ENCODE peak calls at places on chromosome 13, in ten cellular contexts. U, X, Y, N, K, Z, F, A, S and J are unnamed samples.

GRCh38 chr13:106688940-106689339 is 121.0 kb upstream of the ARGLU1 start:
- DNase-seq in U (no peak), X (no peak), Y (no peak), N (no peak), K (no peak), Z (no peak), F (no peak), A (no peak), S (no peak), J (no peak)

GRCh38 chr13:100221166-100221565 is 132.3 kb downstream of the PCCA start:
- DNase-seq in U (no peak), X (no peak), Y (no peak), N (no peak), K (no peak), Z (no peak), F (no peak), A (no peak), S (no peak), J (no peak)

GRCh38 chr13:100674363-100674847 is at the start of gene TMTC4:
- DNase-seq in U (no peak), X (no peak), Y (no peak), N (no peak), K (no peak), Z (no peak), F (no peak), A (no peak), S (no peak), J (no peak)

GRCh38 chr13:111904701-111905608 is 162.0 kb upstream of the SOX1 start:
- DNase-seq in U (no peak), X (no peak), Y (no peak), N (no peak), K (no peak), Z (no peak), F (no peak), A (no peak), S (no peak), J (no peak)

GRCh38 chr13:77112961-77113360 is 86.0 kb upstream of the FBXL3 start:
- DNase-seq in U (no peak), X (no peak), Y (no peak), N (no peak), K (no peak), Z (no peak), F (no peak), A (no peak), S (peak; percentile 22), J (no peak)

GRCh38 chr13:111469916-111470506 is 149.6 kb downstream of the TEX29 start:
- DNase-seq in U (no peak), X (no peak), Y (no peak), N (no peak), K (no peak), Z (no peak), F (no peak), A (no peak), S (no peak), J (no peak)

GRCh38 chr13:70812481-70812880 is 704.2 kb upstream of the KLHL1 start:
- DNase-seq in U (no peak), X (no peak), Y (no peak), N (no peak), K (no peak), Z (no peak), F (no peak), A (peak; percentile 90), S (no peak), J (peak; percentile 57)

GRCh38 chr13:74197686-74198085 is 63.5 kb upstream of the KLF12 start:
- DNase-seq in U (no peak), X (no peak), Y (no peak), N (no peak), K (no peak), Z (no peak), F (no peak), A (no peak), S (no peak), J (no peak)

GRCh38 chr13:110683203-110683883 is 22.6 kb downstream of the CARS2 start:
- DNase-seq in U (no peak), X (no peak), Y (no peak), N (no peak), K (no peak), Z (no peak), F (no peak), A (no peak), S (no peak), J (peak; percentile 18)

GRCh38 chr13:37700887-37701286 is 102.3 kb upstream of the POSTN start:
- DNase-seq in U (no peak), X (no peak), Y (no peak), N (no peak), K (no peak), Z (no peak), F (no peak), A (no peak), S (no peak), J (no peak)

GRCh38 chr13:31970237-31970930 is 61.2 kb upstream of the FRY start:
- DNase-seq in U (no peak), X (no peak), Y (no peak), N (no peak), K (no peak), Z (no peak), F (no peak), A (peak; percentile 74), S (peak; percentile 49), J (peak; percentile 4)

GRCh38 chr13:90068658-90069057 is 1278.8 kb upstream of the MIR17HG start:
- DNase-seq in U (no peak), X (no peak), Y (no peak), N (no peak), K (no peak), Z (no peak), F (no peak), A (no peak), S (no peak), J (no peak)

GRCh38 chr13:113083402-113084061 is 22.1 kb upstream of the F7 start:
- DNase-seq in U (peak; percentile 76), X (no peak), Y (no peak), N (no peak), K (no peak), Z (no peak), F (no peak), A (peak; percentile 12), S (no peak), J (no peak)

GRCh38 chr13:110388141-110388943 is 81.3 kb downstream of the COL4A2 start:
- DNase-seq in U (no peak), X (peak; percentile 37), Y (no peak), N (no peak), K (no peak), Z (no peak), F (no peak), A (peak; percentile 87), S (peak; percentile 50), J (no peak)

GRCh38 chr13:20721454-20722357 is 18.2 kb downstream of the IL17D start:
- DNase-seq in U (peak; percentile 55), X (no peak), Y (no peak), N (no peak), K (no peak), Z (no peak), F (peak; percentile 25), A (peak; percentile 49), S (peak; percentile 51), J (no peak)

GRCh38 chr13:27868639-27869435 is 51.0 kb upstream of the PDX1 start:
- DNase-seq in U (no peak), X (no peak), Y (no peak), N (no peak), K (no peak), Z (no peak), F (no peak), A (no peak), S (peak; percentile 9), J (peak; percentile 36)

GRCh38 chr13:45941261-45941660 is 89.7 kb upstream of the SIAH3 start:
- DNase-seq in U (no peak), X (no peak), Y (no peak), N (no peak), K (no peak), Z (no peak), F (no peak), A (no peak), S (no peak), J (no peak)

GRCh38 chr13:30340367-30341184 is 33.2 kb upstream of the KATNAL1 start:
- DNase-seq in U (peak; percentile 67), X (peak; percentile 24), Y (no peak), N (no peak), K (no peak), Z (no peak), F (no peak), A (peak; percentile 79), S (peak; percentile 52), J (peak; percentile 47)

GRCh38 chr13:65881561-65882155 is 1348.5 kb downstream of the PCDH9 start:
- DNase-seq in U (no peak), X (no peak), Y (no peak), N (no peak), K (no peak), Z (no peak), F (no peak), A (no peak), S (no peak), J (no peak)

GRCh38 chr13:44107357-44108121 is 227.8 kb downstream of the LACC1 start:
- DNase-seq in U (no peak), X (no peak), Y (no peak), N (no peak), K (no peak), Z (no peak), F (no peak), A (no peak), S (no peak), J (no peak)

GRCh38 chr13:32261567-32261966 is 53.6 kb downstream of the ZAR1L start:
- DNase-seq in U (peak; percentile 69), X (peak; percentile 81), Y (no peak), N (no peak), K (no peak), Z (no peak), F (no peak), A (peak; percentile 93), S (peak; percentile 49), J (peak; percentile 26)

GRCh38 chr13:103961129-103961528 is 894.9 kb upstream of the SLC10A2 start:
- DNase-seq in U (no peak), X (no peak), Y (no peak), N (no peak), K (no peak), Z (no peak), F (no peak), A (no peak), S (no peak), J (no peak)

GRCh38 chr13:94419304-94419943 is 60.1 kb downstream of the DCT start:
- DNase-seq in U (no peak), X (no peak), Y (no peak), N (peak; percentile 63), K (no peak), Z (no peak), F (peak; percentile 28), A (peak; percentile 65), S (peak; percentile 70), J (peak; percentile 96)

GRCh38 chr13:46124967-46125933 is 20.4 kb upstream of the CPB2 start:
- DNase-seq in U (no peak), X (no peak), Y (no peak), N (no peak), K (no peak), Z (no peak), F (no peak), A (no peak), S (no peak), J (no peak)

GRCh38 chr13:106242554-106242953 is 292.9 kb downstream of the EFNB2 start:
- DNase-seq in U (no peak), X (no peak), Y (no peak), N (no peak), K (no peak), Z (no peak), F (no peak), A (no peak), S (no peak), J (no peak)

GRCh38 chr13:112696001-112696868 is 6.4 kb downstream of the ATP11A start:
- DNase-seq in U (no peak), X (no peak), Y (no peak), N (no peak), K (no peak), Z (no peak), F (no peak), A (no peak), S (no peak), J (no peak)

GRCh38 chr13:112446347-112446861 is 70.2 kb downstream of the SPACA7 start:
- DNase-seq in U (no peak), X (peak; percentile 2), Y (no peak), N (no peak), K (no peak), Z (no peak), F (no peak), A (no peak), S (no peak), J (no peak)

GRCh38 chr13:111981446-111982165 is 85.3 kb upstream of the SOX1 start:
- DNase-seq in U (no peak), X (no peak), Y (no peak), N (no peak), K (no peak), Z (no peak), F (no peak), A (no peak), S (no peak), J (no peak)